ENCODE peak calls at places on chromosome 3, in ten cellular contexts. X is body of pancreas, F is HepG2, H is ovary, O is heart left ventricle, P is tibial nerve, W is IMR-90, G is sigmoid colon, L is esophagus muscularis mucosa, C is uterus. K is an unnamed sample.
A peak's percentile ranks its signal among the peaks of the same experiment; 100 is the strongest.

GRCh38 chr3:180617049-180617448 is 15.1 kb downstream of the TTC14 start:
- DNase-seq in X (no peak), F (no peak), H (no peak), O (no peak), P (no peak), W (no peak), G (no peak), L (no peak), C (no peak), K (no peak)

GRCh38 chr3:38257583-38257982 is 8.0 kb upstream of the SLC22A13 start:
- DNase-seq in X (no peak), F (no peak), H (no peak), O (no peak), P (no peak), W (peak; percentile 5), G (no peak), L (no peak), C (no peak), K (no peak)

GRCh38 chr3:172241385-172241784 is 202.0 kb downstream of the FNDC3B start:
- DNase-seq in X (no peak), F (no peak), H (no peak), O (no peak), P (no peak), W (no peak), G (no peak), L (no peak), C (no peak), K (no peak)

GRCh38 chr3:157865449-157865862 is 240.8 kb downstream of the SHOX2 start:
- DNase-seq in X (peak; percentile 22), F (peak; percentile 2), H (no peak), O (peak; percentile 26), P (no peak), W (no peak), G (no peak), L (no peak), C (no peak), K (peak; percentile 28)

GRCh38 chr3:49882182-49882581 is 12.5 kb upstream of the CAMKV start:
- DNase-seq in X (no peak), F (no peak), H (peak; percentile 52), O (peak; percentile 67), P (no peak), W (peak; percentile 52), G (no peak), L (no peak), C (no peak), K (no peak)

GRCh38 chr3:41267975-41268640 is 68.8 kb downstream of the CTNNB1 start:
- DNase-seq in X (no peak), F (peak; percentile 96), H (no peak), O (no peak), P (no peak), W (peak; percentile 98), G (no peak), L (no peak), C (no peak), K (no peak)

GRCh38 chr3:24254649-24255048 is 240.0 kb downstream of the THRB start:
- DNase-seq in X (no peak), F (no peak), H (no peak), O (no peak), P (no peak), W (peak; percentile 84), G (no peak), L (no peak), C (no peak), K (no peak)

GRCh38 chr3:297585-297984 is 101.0 kb downstream of the CHL1 start:
- DNase-seq in X (no peak), F (peak; percentile 9), H (no peak), O (no peak), P (no peak), W (no peak), G (no peak), L (no peak), C (no peak), K (no peak)

GRCh38 chr3:116247510-116248077 is 197.7 kb downstream of the LSAMP start:
- DNase-seq in X (no peak), F (no peak), H (no peak), O (no peak), P (no peak), W (no peak), G (no peak), L (no peak), C (no peak), K (no peak)

GRCh38 chr3:166471074-166471753 is 634.0 kb upstream of the BCHE start:
- DNase-seq in X (no peak), F (no peak), H (no peak), O (no peak), P (no peak), W (no peak), G (no peak), L (no peak), C (no peak), K (no peak)

GRCh38 chr3:141876891-141877561 is 583 bp downstream of the ATP1B3 start:
- DNase-seq in X (peak; percentile 38), F (peak; percentile 33), H (peak; percentile 67), O (peak; percentile 54), P (peak; percentile 54), W (peak; percentile 33), G (peak; percentile 83), L (no peak), C (peak; percentile 59), K (peak; percentile 75)

GRCh38 chr3:136957751-136958288 is at the start of gene IL20RB:
- DNase-seq in X (no peak), F (no peak), H (no peak), O (no peak), P (peak; percentile 17), W (peak; percentile 61), G (no peak), L (no peak), C (no peak), K (no peak)

GRCh38 chr3:159627634-159628033 is 361.0 kb upstream of the IL12A start:
- DNase-seq in X (no peak), F (no peak), H (no peak), O (no peak), P (no peak), W (no peak), G (no peak), L (no peak), C (no peak), K (no peak)

GRCh38 chr3:65245133-65246076 is 557.6 kb upstream of the ADAMTS9 start:
- DNase-seq in X (no peak), F (no peak), H (peak; percentile 17), O (no peak), P (no peak), W (peak; percentile 1), G (no peak), L (no peak), C (peak; percentile 13), K (no peak)

DNA sequence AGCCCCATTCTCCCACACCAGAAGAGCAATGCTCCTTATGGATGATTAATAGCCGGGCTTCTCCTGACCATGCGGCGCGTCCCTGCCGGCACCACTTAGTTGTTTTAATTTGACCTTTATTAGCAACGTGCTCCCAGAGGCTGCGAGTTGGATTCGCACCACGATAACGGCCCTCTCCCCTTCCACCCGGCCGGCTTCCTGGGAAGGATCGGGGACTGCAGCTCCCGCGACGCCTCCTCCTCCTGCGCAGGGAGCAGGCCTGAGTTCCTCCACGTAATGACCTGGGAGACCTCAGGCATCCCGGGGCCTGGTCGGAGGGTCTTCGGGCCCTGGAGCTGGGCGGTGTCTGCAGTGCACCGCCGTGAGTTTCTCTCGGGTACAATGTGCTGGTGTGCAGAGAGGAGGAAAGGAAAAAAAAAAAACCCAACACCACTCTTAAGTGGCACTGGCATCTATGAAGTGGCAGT is 243.3 kb upstream of the TOPAZ1 start:
- DNase-seq in X (no peak), F (no peak), H (no peak), O (no peak), P (no peak), W (no peak), G (no peak), L (no peak), C (no peak), K (no peak)
- H3K27me3 ChIP-seq in X (peaks cover 35% of the 10 kb centered on the region), F (peaks cover 2% of the 10 kb centered on the region), H (no peaks in the 10 kb centered on the region), O (peaks cover 98% of the 10 kb centered on the region), P (no peaks in the 10 kb centered on the region), W (peaks cover 72% of the 10 kb centered on the region), G (peaks cover 95% of the 10 kb centered on the region), L (peaks cover 96% of the 10 kb centered on the region), C (peaks cover 7% of the 10 kb centered on the region), K (peaks cover 75% of the 10 kb centered on the region)

GRCh38 chr3:39398700-39399099 is 7.8 kb upstream of the RPSA start:
- DNase-seq in X (no peak), F (no peak), H (no peak), O (no peak), P (no peak), W (no peak), G (peak; percentile 17), L (no peak), C (no peak), K (no peak)
- TF ChIP-seq POLR2A in X (no peak), F (no peak), H (no peak), O (no peak), P (no peak), W (no peak), G (no peak), L (no peak), C (no peak), K (no peak)

DNA sequence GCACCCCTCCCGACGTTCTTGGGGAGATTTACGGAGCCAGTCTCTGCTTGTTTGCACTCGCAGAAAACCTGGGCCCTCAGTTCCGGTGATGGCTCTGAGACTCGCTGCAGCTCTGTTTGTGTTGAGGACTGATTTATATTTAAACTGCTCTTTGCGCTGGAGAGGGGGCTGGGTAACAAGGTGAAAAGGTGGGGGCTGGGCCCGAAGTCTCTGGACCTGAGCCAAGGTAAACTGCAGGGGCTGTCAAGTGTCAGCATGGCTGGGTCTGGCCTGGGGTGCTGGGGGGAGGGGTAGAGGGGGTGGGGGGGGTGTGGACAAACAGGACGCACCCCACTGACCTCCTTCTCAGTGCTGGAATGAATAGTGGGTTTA is 643 bp upstream of the SLCO2A1 start:
- DNase-seq in X (no peak), F (peak; percentile 63), H (no peak), O (no peak), P (no peak), W (no peak), G (peak; percentile 56), L (peak; percentile 64), C (no peak), K (no peak)
- H3K4me3 ChIP-seq in X (no peak overlapping the region), F (peak overlapping the region; percentile 73), H (peak overlapping the region; percentile 49), O (peak overlapping the region; percentile 53), P (peak overlapping the region; percentile 34), W (no peak overlapping the region), G (peak overlapping the region; percentile 43), L (peak overlapping the region; percentile 73), C (peak overlapping the region; percentile 32), K (no peak overlapping the region)

GRCh38 chr3:194382196-194382891 is 12.8 kb upstream of the LRRC15 start:
- DNase-seq in X (no peak), F (no peak), H (no peak), O (no peak), P (no peak), W (no peak), G (no peak), L (no peak), C (no peak), K (no peak)

GRCh38 chr3:194383276-194383940 is 13.9 kb upstream of the LRRC15 start:
- DNase-seq in X (no peak), F (no peak), H (no peak), O (no peak), P (no peak), W (no peak), G (no peak), L (peak; percentile 70), C (no peak), K (no peak)

GRCh38 chr3:194384569-194385001 is 14.5 kb downstream of the GP5 start:
- DNase-seq in X (no peak), F (no peak), H (no peak), O (no peak), P (no peak), W (no peak), G (no peak), L (peak; percentile 82), C (no peak), K (no peak)

GRCh38 chr3:194382892-194383223 is 13.3 kb upstream of the LRRC15 start:
- DNase-seq in X (no peak), F (no peak), H (no peak), O (no peak), P (no peak), W (no peak), G (no peak), L (peak; percentile 83), C (no peak), K (no peak)

GRCh38 chr3:194384156-194384555 is 14.6 kb upstream of the LRRC15 start:
- DNase-seq in X (no peak), F (no peak), H (no peak), O (no peak), P (no peak), W (no peak), G (no peak), L (peak; percentile 85), C (no peak), K (no peak)
- H3K27me3 ChIP-seq in X (peaks cover 4% of the 10 kb centered on the region), F (peaks cover 11% of the 10 kb centered on the region), H (no peaks in the 10 kb centered on the region), O (peaks cover 17% of the 10 kb centered on the region), P (no peaks in the 10 kb centered on the region), W (peaks cover 39% of the 10 kb centered on the region), G (no peaks in the 10 kb centered on the region), L (peaks cover 18% of the 10 kb centered on the region), C (no peaks in the 10 kb centered on the region), K (peaks cover 4% of the 10 kb centered on the region)